ENCODE peak calls at places on chromosomes 16 and 17, in six cellular contexts. X, F, Q, G, U and T are unnamed samples.

GRCh38 chr17:38560503-38561318 is 45.0 kb downstream of the SRCIN1 start:
- DNase-seq in X (no peak), G (no peak), F (no peak), Q (peak; percentile 27), U (no peak), T (peak; percentile 54)

GRCh38 chr17:48510761-48511604 is 19.8 kb downstream of the HOXB1 start:
- DNase-seq in Q (peak; percentile 83), X (no peak), F (no peak), G (no peak), U (no peak), T (peak; percentile 46)

GRCh38 chr17:81837641-81838040 is 2.8 kb upstream of the PPP1R27 start:
- DNase-seq in U (peak; percentile 61), X (no peak), G (no peak), Q (no peak), F (no peak), T (no peak)

GRCh38 chr17:79793924-79794304 is 3.0 kb downstream of the CBX8 start:
- DNase-seq in G (no peak), F (peak; percentile 24), X (no peak), U (no peak), Q (no peak), T (no peak)

GRCh38 chr16:31453255-31454204 is 5.8 kb upstream of the ARMC5 start:
- DNase-seq in Q (peak; percentile 91), U (peak; percentile 77), G (peak; percentile 89), F (peak; percentile 12), X (no peak), T (peak; percentile 93)

GRCh38 chr17:17303847-17304490 is 796 bp downstream of the NT5M start:
- DNase-seq in X (peak; percentile 22), U (no peak), G (no peak), F (no peak), Q (no peak), T (no peak)

GRCh38 chr17:57158296-57158695 is 73.2 kb downstream of the AKAP1 start:
- DNase-seq in U (no peak), G (no peak), Q (no peak), F (no peak), X (no peak), T (peak; percentile 41)

GRCh38 chr17:41910701-41911391 is 7.9 kb downstream of the ACLY start:
- DNase-seq in X (no peak), U (no peak), Q (peak; percentile 68), F (no peak), G (no peak), T (peak; percentile 86)

GRCh38 chr17:53462393-53462811 is 360.3 kb upstream of the KIF2B start:
- DNase-seq in G (no peak), U (no peak), X (no peak), F (no peak), Q (peak; percentile 84), T (peak; percentile 61)

GRCh38 chr17:1830288-1830687 is 483 bp downstream of the RPA1 start:
- DNase-seq in X (no peak), G (no peak), Q (peak; percentile 10), F (peak; percentile 66), U (no peak), T (peak; percentile 44)

GRCh38 chr17:49290690-49291326 is 60.2 kb upstream of the PHOSPHO1 start:
- DNase-seq in U (no peak), G (no peak), Q (peak; percentile 47), F (peak; percentile 18), X (no peak), T (peak; percentile 46)

GRCh38 chr17:63817736-63818385 is 9.4 kb upstream of the PSMC5 start:
- DNase-seq in F (no peak), X (no peak), G (no peak), U (no peak), Q (no peak), T (no peak)

GRCh38 chr17:77449908-77450741 is 309.4 kb downstream of the SEC14L1 start:
- DNase-seq in F (no peak), U (peak; percentile 73), X (peak; percentile 90), Q (peak; percentile 52), G (peak; percentile 95), T (peak; percentile 57)

GRCh38 chr16:80968386-80969113 is 38.1 kb downstream of the CMC2 start:
- DNase-seq in X (no peak), U (no peak), Q (peak; percentile 9), G (no peak), F (no peak), T (peak; percentile 67)

GRCh38 chr17:8326591-8327583 is 12.8 kb upstream of the ODF4 start:
- DNase-seq in X (no peak), Q (no peak), F (no peak), G (peak; percentile 58), U (peak; percentile 40), T (peak; percentile 17)

GRCh38 chr17:69560987-69561441 is 146.5 kb downstream of the MAP2K6 start:
- DNase-seq in Q (no peak), X (no peak), U (no peak), F (no peak), G (no peak), T (peak; percentile 16)

GRCh38 chr17:39618252-39618913 is 8.4 kb upstream of the PPP1R1B start:
- DNase-seq in F (peak; percentile 77), Q (peak; percentile 31), X (no peak), G (no peak), U (no peak), T (no peak)

GRCh38 chr17:44390250-44390649 is 801 bp upstream of the ITGA2B start:
- DNase-seq in U (no peak), G (no peak), Q (no peak), F (no peak), X (peak; percentile 1), T (no peak)

GRCh38 chr17:68011199-68011665 is 15.0 kb upstream of the C17orf58 start:
- DNase-seq in G (no peak), U (peak; percentile 63), Q (peak; percentile 48), F (no peak), X (no peak), T (peak; percentile 29)